ENCODE peak calls at places on chromosome 1, in five cellular contexts. F is GM19239, X is iPS DF 6.9, A is GM23338, T is lung microvascular endothelial cell. I is an unnamed sample.
A peak's percentile ranks its signal among the peaks of the same experiment; 100 is the strongest.

GRCh38 chr1:232904566-232904965 is 45.8 kb upstream of the NTPCR start:
- DNase-seq in F (no peak), X (no peak), A (no peak), T (peak; percentile 23), I (no peak)

GRCh38 chr1:65467536-65467935 is 47.1 kb downstream of the LEPR start:
- DNase-seq in F (no peak), X (no peak), A (peak; percentile 87), T (peak; percentile 38), I (no peak)

GRCh38 chr1:74038042-74038441 is 159.9 kb downstream of the LRRIQ3 start:
- DNase-seq in F (no peak), X (no peak), A (no peak), T (no peak), I (no peak)

GRCh38 chr1:214895226-214895625 is 187.3 kb upstream of the KCNK2 start:
- DNase-seq in F (no peak), X (no peak), A (no peak), T (no peak), I (no peak)

GRCh38 chr1:200590001-200590400 is 30.6 kb downstream of the KIF14 start:
- DNase-seq in F (no peak), X (no peak), A (no peak), T (no peak), I (no peak)

GRCh38 chr1:205536759-205537361 is 32.4 kb downstream of the CDK18 start:
- DNase-seq in F (no peak), X (no peak), A (no peak), T (no peak), I (no peak)

GRCh38 chr1:194935864-194936263 is 1672.4 kb downstream of the KCNT2 start:
- DNase-seq in F (no peak), X (no peak), A (no peak), T (no peak), I (no peak)

GRCh38 chr1:151993734-151994496 is at the start of gene S100A10:
- DNase-seq in F (no peak), X (no peak), A (peak; percentile 74), T (peak; percentile 80), I (peak; percentile 69)

GRCh38 chr1:7000720-7001119 is 215.5 kb downstream of the CAMTA1 start:
- DNase-seq in F (no peak), X (no peak), A (no peak), T (no peak), I (no peak)

GRCh38 chr1:153567621-153568366 is 2.1 kb upstream of the S100A2 start:
- DNase-seq in F (no peak), X (no peak), A (peak; percentile 57), T (peak; percentile 74), I (peak; percentile 44)

GRCh38 chr1:34655206-34655909 is 99.5 kb upstream of the GJB5 start:
- DNase-seq in F (no peak), X (no peak), A (no peak), T (no peak), I (no peak)

GRCh38 chr1:65626003-65626402 is 166.7 kb upstream of the PDE4B start:
- DNase-seq in F (no peak), X (no peak), A (no peak), T (no peak), I (no peak)